ENCODE peak calls at places on chromosomes 1 and 21, in six cellular contexts. G is A549, V is H54, I is NB4, A is prostate gland, S is uterus. E is an unnamed sample.

GRCh38 chr1:205287723-205288122 is 33.8 kb downstream of the NUAK2 start:
- DNase-seq in G (no peak), V (no peak), I (no peak), A (no peak), S (no peak), E (no peak)

GRCh38 chr21:31538821-31539220 is 120.7 kb upstream of the SOD1 start:
- DNase-seq in G (no peak), V (no peak), I (no peak), A (no peak), S (no peak), E (no peak)

GRCh38 chr1:234722904-234723588 is 113.1 kb upstream of the IRF2BP2 start:
- DNase-seq in G (peak), V (peak), I (peak), A (peak), S (peak), E (peak)

GRCh38 chr1:116755036-116755435 is 806 bp downstream of the CD2 start:
- DNase-seq in G (no peak), V (no peak), I (no peak), A (no peak), S (no peak), E (no peak)

GRCh38 chr1:229181419-229181818 is 89.5 kb upstream of the RAB4A start:
- DNase-seq in G (no peak), V (no peak), I (no peak), A (no peak), S (no peak), E (no peak)

GRCh38 chr1:204885288-204885711 is 14.6 kb downstream of the NFASC start:
- DNase-seq in G (no peak), V (no peak), I (no peak), A (no peak), S (peak), E (no peak)

GRCh38 chr1:240766831-240767230 is 154.9 kb upstream of the GREM2 start:
- DNase-seq in G (no peak), V (no peak), I (no peak), A (no peak), S (no peak), E (no peak)

GRCh38 chr1:214637722-214638473 is 34.9 kb downstream of the CENPF start:
- DNase-seq in G (peak), V (no peak), I (peak), A (no peak), S (no peak), E (no peak)

GRCh38 chr1:43774359-43774758 is 67.0 kb downstream of the ST3GAL3 start:
- DNase-seq in G (no peak), V (peak), I (peak), A (no peak), S (peak), E (no peak)

GRCh38 chr1:183585038-183585437 is 5.2 kb downstream of the NCF2 start:
- DNase-seq in G (peak), V (no peak), I (no peak), A (no peak), S (no peak), E (no peak)

GRCh38 chr21:43585924-43586411 is 73.3 kb downstream of the HSF2BP start:
- DNase-seq in G (peak), V (peak), I (peak), A (peak), S (peak), E (no peak)

GRCh38 chr21:26085100-26085499 is 85.5 kb downstream of the APP start:
- DNase-seq in G (no peak), V (no peak), I (no peak), A (no peak), S (no peak), E (no peak)

GRCh38 chr21:36156815-36157670 is at the start of gene DOP1B:
- DNase-seq in G (no peak), V (peak), I (peak), A (no peak), S (no peak), E (peak)

GRCh38 chr1:68151690-68152089 is 80.6 kb downstream of the WLS start:
- DNase-seq in G (no peak), V (no peak), I (no peak), A (no peak), S (no peak), E (no peak)

DNA sequence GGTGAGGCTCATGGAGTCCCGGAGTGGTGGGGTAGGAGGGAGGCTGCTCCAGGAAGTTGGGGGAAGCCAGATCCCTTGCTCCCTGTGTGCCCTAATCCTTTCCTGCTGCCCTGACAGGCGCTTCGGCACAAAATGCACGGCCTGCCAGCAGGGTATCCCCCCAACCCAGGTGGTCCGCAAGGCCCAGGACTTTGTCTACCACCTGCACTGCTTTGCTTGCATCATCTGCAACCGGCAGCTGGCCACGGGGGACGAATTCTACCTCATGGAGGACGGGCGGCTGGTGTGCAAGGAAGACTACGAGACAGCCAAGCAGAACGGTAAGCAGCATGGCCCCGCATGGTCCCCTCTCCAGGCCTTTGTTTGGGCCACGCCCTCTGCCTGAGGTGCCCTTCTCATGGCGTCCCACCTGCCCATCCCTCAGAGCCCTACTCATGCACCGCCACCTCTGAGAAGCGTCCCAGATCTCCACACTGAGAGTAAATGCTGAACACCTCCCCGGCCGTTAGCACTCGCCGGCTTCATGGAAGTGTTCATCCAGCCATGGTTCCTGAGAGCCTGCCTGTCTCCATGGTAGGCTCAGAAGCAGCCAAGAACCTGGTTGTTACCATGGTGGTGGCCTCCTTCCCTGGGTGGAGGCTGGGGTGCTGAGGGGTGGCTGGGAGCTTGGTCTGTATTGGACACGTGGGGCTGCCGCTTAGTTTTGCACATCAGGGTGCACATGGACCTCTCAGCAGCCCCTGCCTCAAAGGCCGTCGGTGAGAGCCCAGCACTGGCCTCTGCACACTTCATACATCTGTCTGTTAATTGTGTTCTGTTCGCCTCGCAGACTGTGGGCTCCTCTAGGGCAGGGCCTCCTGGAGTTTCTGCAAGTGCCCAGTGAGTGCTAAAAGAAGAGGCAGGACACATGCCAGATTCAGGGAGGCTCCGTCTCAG is 36.5 kb downstream of the LHX4 start:
- DNase-seq in G (no peak), V (no peak), I (no peak), A (no peak), S (no peak), E (peak)
- TF ChIP-seq POLR2A in G (no peak), V (no peak), I (no peak), A (no peak), S (no peak), E (no peak)

DNA sequence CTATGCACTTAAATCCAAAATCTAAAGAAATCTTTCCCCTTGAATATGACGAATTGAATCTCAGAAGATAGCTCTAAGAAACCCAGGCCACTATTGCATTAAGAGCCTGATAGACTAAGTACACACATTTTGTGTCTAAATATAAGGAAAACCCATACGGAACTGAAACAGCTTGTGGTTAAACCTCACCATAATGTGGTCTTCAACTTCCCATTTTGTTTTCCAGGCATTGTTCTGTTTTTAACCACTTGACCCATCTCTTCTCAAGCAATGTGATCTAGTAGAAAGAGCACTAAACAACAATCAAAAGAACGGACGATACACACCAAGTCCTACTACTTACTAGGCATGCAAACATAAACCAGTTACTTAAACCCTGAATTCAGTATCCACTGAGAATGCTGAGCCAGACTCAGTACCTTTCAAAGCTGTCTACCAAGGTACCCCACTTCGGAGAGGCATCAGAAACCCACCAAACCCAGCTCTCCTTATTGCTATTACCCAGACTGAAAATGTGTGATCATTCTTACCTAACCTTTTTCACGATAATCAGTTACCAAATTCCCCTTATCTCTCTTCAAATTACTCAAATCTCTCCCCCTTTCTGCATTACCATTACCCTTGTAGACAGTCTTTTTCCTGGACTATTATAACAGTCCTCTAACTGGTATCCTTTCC is 12.8 kb downstream of the OTUD7B start:
- DNase-seq in G (no peak), V (no peak), I (peak), A (no peak), S (no peak), E (no peak)
- TF ChIP-seq POLR2A in G (no peak), V (no peak), I (no peak), A (no peak), S (no peak), E (no peak)

DNA sequence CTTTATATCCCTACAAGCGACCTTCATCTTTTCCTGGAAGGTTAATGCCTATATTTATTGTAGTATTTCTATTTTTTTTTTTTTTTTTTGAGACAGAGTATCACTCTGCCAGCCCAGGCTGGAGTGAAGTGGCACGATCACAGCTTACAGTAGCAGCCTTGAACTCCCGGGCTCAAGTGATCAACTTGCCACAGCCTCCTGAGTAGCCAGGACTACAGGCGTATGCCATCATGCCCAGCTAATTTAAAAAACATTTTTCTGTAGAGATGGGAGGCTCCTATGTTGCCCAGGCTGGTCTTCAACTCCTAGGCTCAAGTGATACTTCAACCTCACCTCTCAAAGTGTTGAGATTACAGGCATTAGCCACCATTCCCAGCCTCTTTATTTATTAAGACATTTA is 89.2 kb downstream of the ASH1L start:
- DNase-seq in G (no peak), V (no peak), I (no peak), A (no peak), S (no peak), E (no peak)
- TF ChIP-seq POLR2A in G (no peak), V (no peak), I (no peak), A (no peak), S (no peak), E (no peak)

DNA sequence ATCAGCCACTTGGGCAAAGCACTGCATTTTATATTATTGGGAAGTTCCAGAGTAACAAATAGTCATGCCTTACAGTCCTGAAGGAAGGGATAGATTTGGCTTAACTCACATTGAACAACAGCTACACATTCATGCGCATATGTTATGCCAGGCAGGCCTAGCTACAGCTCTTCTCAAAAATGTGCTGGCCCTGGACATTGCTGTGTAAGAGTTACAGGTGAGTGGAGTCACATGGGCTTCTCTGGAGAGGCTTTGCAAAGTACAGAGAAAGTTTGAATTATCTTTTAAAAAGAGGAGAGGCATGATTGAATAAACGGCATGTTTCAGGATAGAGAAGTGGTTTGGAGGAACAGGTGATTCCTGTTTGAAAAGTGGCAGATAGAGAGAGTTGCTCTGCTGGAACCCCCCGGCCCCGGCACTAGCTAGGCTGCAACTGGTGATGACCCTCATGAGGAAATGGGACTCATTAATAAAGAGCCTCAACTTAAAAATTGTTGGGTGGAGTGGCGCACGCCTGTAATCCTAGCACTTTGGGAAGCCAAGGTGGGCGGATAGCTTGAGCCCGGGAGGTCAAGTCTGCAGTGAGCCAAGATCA is 200.6 kb downstream of the CRB1 start:
- DNase-seq in G (no peak), V (no peak), I (no peak), A (no peak), S (no peak), E (no peak)
- TF ChIP-seq POLR2A in G (no peak), V (no peak), I (no peak), A (no peak), S (no peak), E (no peak)

DNA sequence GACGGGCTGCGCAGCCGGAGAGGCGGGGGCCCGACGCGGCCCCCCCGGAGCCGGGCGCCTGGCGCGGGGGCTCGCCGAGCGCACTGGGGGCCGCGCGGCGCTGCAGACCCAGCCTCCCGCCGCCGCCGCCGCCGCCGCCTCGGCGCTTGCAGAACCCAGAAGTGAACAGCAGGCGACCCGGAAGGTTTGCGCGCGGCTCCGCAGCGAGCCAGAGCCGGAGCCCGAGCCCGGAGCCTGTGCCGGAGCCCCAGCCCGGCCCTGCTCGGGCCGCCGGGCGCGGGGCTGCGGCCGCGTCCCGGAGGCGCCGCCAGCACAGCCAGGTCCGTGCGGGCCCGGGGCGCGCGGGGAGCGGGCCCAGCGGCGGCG is at the start of gene ZNF362:
- DNase-seq in G (peak), V (peak), I (peak), A (peak), S (peak), E (peak)
- TF ChIP-seq POLR2A in G (no peak), V (no peak), I (no peak), A (no peak), S (no peak), E (no peak)

GRCh38 chr21:41953249-41953830 is 478 bp downstream of the C2CD2 start:
- DNase-seq in G (no peak), V (no peak), I (no peak), A (no peak), S (peak), E (no peak)

GRCh38 chr21:41954654-41955499 is 1.1 kb upstream of the C2CD2 start:
- DNase-seq in G (no peak), V (no peak), I (no peak), A (no peak), S (no peak), E (no peak)

GRCh38 chr21:41952568-41953248 is 1.1 kb downstream of the C2CD2 start:
- DNase-seq in G (no peak), V (no peak), I (no peak), A (no peak), S (no peak), E (no peak)

GRCh38 chr21:41955516-41955915 is 1.7 kb upstream of the C2CD2 start:
- DNase-seq in G (no peak), V (no peak), I (no peak), A (no peak), S (no peak), E (no peak)

DNA sequence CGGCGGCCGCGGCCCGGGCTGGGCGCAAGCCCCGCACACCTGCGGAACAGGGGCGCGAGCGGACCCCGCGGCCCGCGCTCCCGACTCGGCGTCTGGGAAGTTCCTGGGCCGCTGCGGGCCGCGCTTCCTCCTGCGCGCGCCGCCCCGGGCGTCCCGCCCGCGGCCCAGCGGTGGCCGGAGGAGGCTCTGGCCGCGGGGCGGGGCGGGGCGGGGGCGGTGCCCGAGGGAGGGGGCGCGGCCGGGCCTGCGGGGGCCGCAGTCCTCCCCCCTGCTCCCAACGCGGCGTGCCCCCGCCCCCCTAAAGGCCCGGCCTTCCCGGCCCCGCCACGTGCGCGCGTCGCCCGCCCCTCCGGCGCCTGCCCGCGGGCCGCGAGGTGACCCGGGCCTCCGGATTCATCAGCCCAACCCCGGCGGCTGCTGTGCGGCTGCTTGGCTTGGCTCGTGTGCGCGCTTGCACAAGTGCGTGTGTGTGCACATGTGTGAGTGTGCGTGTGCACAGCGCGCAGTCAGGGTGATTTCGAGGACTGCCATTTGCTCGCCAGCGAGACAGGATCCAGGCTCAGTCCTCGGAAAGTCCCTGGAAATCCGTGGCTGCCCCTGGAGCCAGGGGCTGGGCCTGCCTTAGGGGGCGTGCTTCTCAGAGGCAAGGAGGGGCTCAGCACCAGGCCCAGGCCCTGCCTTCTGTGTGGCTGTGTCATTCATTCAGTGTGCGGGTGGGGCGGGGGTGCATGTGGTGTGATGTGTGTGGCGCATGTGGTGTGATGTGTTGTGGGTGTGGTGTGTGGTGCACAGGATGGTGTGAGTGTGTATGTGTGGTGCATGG is at the start of gene C2CD2:
- DNase-seq in G (peak), V (peak), I (peak), A (no peak), S (peak), E (no peak)
- TF ChIP-seq POLR2A in G (peak), V (peak), I (no peak), A (no peak), S (peak), E (no peak)

E was measured in lower leg skin.